ENCODE peak calls at places on chromosomes 11 and 22, in nine cellular contexts. One of them, this sample, is unnamed.

GRCh38 chr11:6362185-6362867 is 27.9 kb upstream of the SMPD1 start:
- DNase-seq in HepG2: no peak
- DNase-seq in fibroblast of villous mesenchyme: no peak
- DNase-seq in tibial artery: peak; percentile 91
- DNase-seq in ascending aorta: peak; percentile 96
- DNase-seq in cardiac fibroblast: no peak
- DNase-seq in coronary artery: peak; percentile 92
- DNase-seq in left ventricle myocardium inferior: peak; percentile 81
- DNase-seq in cardiac muscle cell: no peak
- DNase-seq in this sample: no peak

GRCh38 chr11:8361664-8362210 is 98.1 kb upstream of the LMO1 start:
- DNase-seq in fibroblast of villous mesenchyme: no peak
- DNase-seq in ascending aorta: no peak
- DNase-seq in tibial artery: no peak
- DNase-seq in HepG2: no peak
- DNase-seq in cardiac fibroblast: no peak
- DNase-seq in left ventricle myocardium inferior: no peak
- DNase-seq in coronary artery: no peak
- DNase-seq in cardiac muscle cell: no peak
- DNase-seq in this sample: no peak

GRCh38 chr11:2781413-2782274 is 81.8 kb upstream of the KCNQ1OT1 start:
- DNase-seq in cardiac muscle cell: no peak
- DNase-seq in coronary artery: peak; percentile 62
- DNase-seq in fibroblast of villous mesenchyme: peak; percentile 60
- DNase-seq in tibial artery: peak; percentile 40
- DNase-seq in ascending aorta: peak; percentile 58
- DNase-seq in left ventricle myocardium inferior: peak; percentile 7
- DNase-seq in cardiac fibroblast: no peak
- DNase-seq in HepG2: no peak
- DNase-seq in this sample: no peak

GRCh38 chr11:80163011-80163410 is 722.2 kb upstream of the TENM4 start:
- DNase-seq in coronary artery: no peak
- DNase-seq in fibroblast of villous mesenchyme: peak; percentile 31
- DNase-seq in left ventricle myocardium inferior: no peak
- DNase-seq in HepG2: no peak
- DNase-seq in ascending aorta: no peak
- DNase-seq in cardiac muscle cell: peak; percentile 54
- DNase-seq in tibial artery: no peak
- DNase-seq in cardiac fibroblast: peak; percentile 8
- DNase-seq in this sample: no peak

GRCh38 chr11:68976095-68976494 is 4.7 kb downstream of the MRGPRD start:
- DNase-seq in fibroblast of villous mesenchyme: no peak
- DNase-seq in cardiac fibroblast: no peak
- DNase-seq in left ventricle myocardium inferior: no peak
- DNase-seq in coronary artery: no peak
- DNase-seq in tibial artery: no peak
- DNase-seq in cardiac muscle cell: no peak
- DNase-seq in ascending aorta: peak; percentile 43
- DNase-seq in HepG2: no peak
- DNase-seq in this sample: no peak

GRCh38 chr11:131889146-131889577 is 518.7 kb downstream of the NTM start:
- DNase-seq in coronary artery: no peak
- DNase-seq in ascending aorta: no peak
- DNase-seq in cardiac muscle cell: peak; percentile 89
- DNase-seq in HepG2: no peak
- DNase-seq in fibroblast of villous mesenchyme: peak; percentile 81
- DNase-seq in left ventricle myocardium inferior: no peak
- DNase-seq in tibial artery: no peak
- DNase-seq in cardiac fibroblast: peak; percentile 94
- DNase-seq in this sample: no peak

GRCh38 chr11:34240150-34240494 is 117.7 kb downstream of the ABTB2 start:
- DNase-seq in tibial artery: no peak
- DNase-seq in coronary artery: peak; percentile 45
- DNase-seq in HepG2: no peak
- DNase-seq in cardiac fibroblast: no peak
- DNase-seq in fibroblast of villous mesenchyme: no peak
- DNase-seq in ascending aorta: no peak
- DNase-seq in left ventricle myocardium inferior: no peak
- DNase-seq in cardiac muscle cell: no peak
- DNase-seq in this sample: no peak

GRCh38 chr11:9574556-9574805 is 1.0 kb downstream of the WEE1 start:
- DNase-seq in tibial artery: peak; percentile 75
- DNase-seq in HepG2: no peak
- DNase-seq in left ventricle myocardium inferior: peak; percentile 29
- DNase-seq in cardiac fibroblast: peak; percentile 48
- DNase-seq in fibroblast of villous mesenchyme: peak; percentile 25
- DNase-seq in cardiac muscle cell: peak; percentile 55
- DNase-seq in ascending aorta: peak; percentile 70
- DNase-seq in coronary artery: no peak
- DNase-seq in this sample: no peak

GRCh38 chr11:58629857-58630256 is 7.4 kb downstream of the CNTF start:
- DNase-seq in cardiac muscle cell: peak; percentile 79
- DNase-seq in left ventricle myocardium inferior: no peak
- DNase-seq in coronary artery: no peak
- DNase-seq in tibial artery: no peak
- DNase-seq in HepG2: peak; percentile 60
- DNase-seq in cardiac fibroblast: peak; percentile 80
- DNase-seq in ascending aorta: no peak
- DNase-seq in fibroblast of villous mesenchyme: peak; percentile 73
- DNase-seq in this sample: no peak

GRCh38 chr22:46861968-46862367 is 99.5 kb downstream of the TBC1D22A start:
- DNase-seq in tibial artery: peak; percentile 32
- DNase-seq in cardiac muscle cell: no peak
- DNase-seq in HepG2: no peak
- DNase-seq in left ventricle myocardium inferior: no peak
- DNase-seq in fibroblast of villous mesenchyme: no peak
- DNase-seq in coronary artery: no peak
- DNase-seq in cardiac fibroblast: no peak
- DNase-seq in ascending aorta: no peak
- DNase-seq in this sample: no peak

GRCh38 chr11:16911186-16911585 is 103.0 kb downstream of the PLEKHA7 start:
- DNase-seq in fibroblast of villous mesenchyme: no peak
- DNase-seq in cardiac muscle cell: no peak
- DNase-seq in tibial artery: no peak
- DNase-seq in cardiac fibroblast: no peak
- DNase-seq in coronary artery: no peak
- DNase-seq in ascending aorta: no peak
- DNase-seq in left ventricle myocardium inferior: no peak
- DNase-seq in HepG2: no peak
- DNase-seq in this sample: no peak

GRCh38 chr22:41902932-41903421 is 11.9 kb downstream of the SHISA8 start:
- DNase-seq in tibial artery: no peak
- DNase-seq in cardiac fibroblast: no peak
- DNase-seq in cardiac muscle cell: no peak
- DNase-seq in HepG2: no peak
- DNase-seq in coronary artery: no peak
- DNase-seq in left ventricle myocardium inferior: peak; percentile 83
- DNase-seq in ascending aorta: no peak
- DNase-seq in fibroblast of villous mesenchyme: no peak
- DNase-seq in this sample: peak; percentile 89

GRCh38 chr11:72243173-72243566 is 806 bp downstream of the PHOX2A start:
- DNase-seq in cardiac fibroblast: no peak
- DNase-seq in HepG2: no peak
- DNase-seq in ascending aorta: no peak
- DNase-seq in cardiac muscle cell: no peak
- DNase-seq in left ventricle myocardium inferior: no peak
- DNase-seq in fibroblast of villous mesenchyme: no peak
- DNase-seq in tibial artery: no peak
- DNase-seq in coronary artery: no peak
- DNase-seq in this sample: no peak

GRCh38 chr11:15976433-15977045 is 379.8 kb downstream of the SOX6 start:
- DNase-seq in fibroblast of villous mesenchyme: no peak
- DNase-seq in ascending aorta: no peak
- DNase-seq in cardiac fibroblast: peak; percentile 70
- DNase-seq in tibial artery: no peak
- DNase-seq in cardiac muscle cell: peak; percentile 58
- DNase-seq in HepG2: no peak
- DNase-seq in left ventricle myocardium inferior: no peak
- DNase-seq in coronary artery: no peak
- DNase-seq in this sample: no peak

DNA sequence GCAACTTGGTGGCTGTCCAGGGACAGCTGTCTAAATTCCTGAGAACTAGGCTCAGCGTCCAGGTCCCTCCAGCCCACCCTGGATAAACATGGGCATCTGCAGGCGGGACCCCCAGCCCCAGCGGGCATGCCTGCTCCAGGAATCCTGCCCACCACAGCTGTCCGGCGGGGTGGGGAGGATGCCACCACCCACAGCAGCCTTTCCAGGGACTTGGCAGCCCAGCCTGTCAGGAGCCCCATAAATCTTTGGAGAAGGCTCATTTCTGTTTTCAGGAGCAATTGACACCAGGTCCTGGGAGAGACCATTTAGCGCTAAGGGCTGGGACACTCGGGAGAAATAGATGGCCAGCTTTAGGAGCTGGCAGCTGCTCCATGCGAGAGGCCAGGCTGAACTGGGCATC is 358.9 kb downstream of the CADM1 start:
- DNase-seq in HepG2: no peak
- DNase-seq in left ventricle myocardium inferior: no peak
- DNase-seq in coronary artery: no peak
- DNase-seq in tibial artery: no peak
- DNase-seq in fibroblast of villous mesenchyme: no peak
- DNase-seq in cardiac fibroblast: no peak
- DNase-seq in ascending aorta: no peak
- DNase-seq in cardiac muscle cell: no peak
- DNase-seq in this sample: no peak
- TF ChIP-seq CTCF in HepG2: no peak
- TF ChIP-seq CTCF in left ventricle myocardium inferior: no peak
- TF ChIP-seq CTCF in coronary artery: no peak
- TF ChIP-seq CTCF in tibial artery: no peak
- TF ChIP-seq CTCF in fibroblast of villous mesenchyme: no peak
- TF ChIP-seq CTCF in cardiac fibroblast: no peak
- TF ChIP-seq CTCF in ascending aorta: no peak
- TF ChIP-seq CTCF in cardiac muscle cell: no peak
- TF ChIP-seq CTCF in this sample: no peak

GRCh38 chr11:408154-409007 is 6.4 kb downstream of the SIGIRR start:
- DNase-seq in tibial artery: peak; percentile 63
- DNase-seq in fibroblast of villous mesenchyme: no peak
- DNase-seq in HepG2: no peak
- DNase-seq in cardiac muscle cell: no peak
- DNase-seq in coronary artery: no peak
- DNase-seq in cardiac fibroblast: no peak
- DNase-seq in ascending aorta: no peak
- DNase-seq in left ventricle myocardium inferior: no peak
- DNase-seq in this sample: no peak

GRCh38 chr11:406796-407650 is 7.8 kb downstream of the SIGIRR start:
- DNase-seq in cardiac muscle cell: peak; percentile 90
- DNase-seq in HepG2: no peak
- DNase-seq in tibial artery: peak; percentile 85
- DNase-seq in ascending aorta: peak; percentile 88
- DNase-seq in cardiac fibroblast: peak; percentile 78
- DNase-seq in left ventricle myocardium inferior: peak; percentile 83
- DNase-seq in fibroblast of villous mesenchyme: peak; percentile 87
- DNase-seq in coronary artery: no peak
- DNase-seq in this sample: no peak

GRCh38 chr11:405976-406795 is 8.6 kb downstream of the SIGIRR start:
- DNase-seq in left ventricle myocardium inferior: no peak
- DNase-seq in cardiac fibroblast: no peak
- DNase-seq in HepG2: no peak
- DNase-seq in fibroblast of villous mesenchyme: no peak
- DNase-seq in coronary artery: no peak
- DNase-seq in cardiac muscle cell: no peak
- DNase-seq in ascending aorta: no peak
- DNase-seq in tibial artery: peak; percentile 67
- DNase-seq in this sample: no peak

GRCh38 chr11:409008-409599 is 5.7 kb downstream of the SIGIRR start:
- DNase-seq in coronary artery: no peak
- DNase-seq in cardiac fibroblast: no peak
- DNase-seq in HepG2: no peak
- DNase-seq in tibial artery: peak; percentile 58
- DNase-seq in fibroblast of villous mesenchyme: no peak
- DNase-seq in ascending aorta: no peak
- DNase-seq in left ventricle myocardium inferior: no peak
- DNase-seq in cardiac muscle cell: no peak
- DNase-seq in this sample: no peak

DNA sequence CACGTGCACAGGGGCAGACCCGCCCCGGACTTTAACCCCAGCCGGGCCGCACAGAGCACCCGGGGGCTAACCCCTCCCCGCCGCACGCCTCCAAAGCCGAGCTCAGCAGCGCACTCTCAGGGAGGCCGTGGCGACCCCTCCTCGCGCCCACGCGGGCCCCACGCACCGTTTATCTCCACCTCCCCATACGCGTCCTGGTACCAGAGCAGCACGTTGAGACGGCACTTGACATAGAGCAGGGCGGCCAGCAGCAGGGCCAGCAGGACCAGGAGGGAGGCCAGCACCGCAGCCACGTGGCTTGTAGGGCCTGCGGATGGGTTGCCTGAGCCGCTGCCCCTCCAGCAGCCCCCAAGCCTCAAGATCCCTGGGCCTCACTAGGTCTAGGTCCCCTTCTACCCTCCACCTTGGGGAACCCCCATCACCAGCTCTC is 7.1 kb downstream of the SIGIRR start:
- DNase-seq in fibroblast of villous mesenchyme: no peak
- DNase-seq in left ventricle myocardium inferior: no peak
- DNase-seq in HepG2: no peak
- DNase-seq in cardiac muscle cell: no peak
- DNase-seq in ascending aorta: no peak
- DNase-seq in cardiac fibroblast: no peak
- DNase-seq in coronary artery: no peak
- DNase-seq in tibial artery: no peak
- DNase-seq in this sample: no peak
- H3K4me3 ChIP-seq in fibroblast of villous mesenchyme: no peak overlapping the region
- H3K4me3 ChIP-seq in left ventricle myocardium inferior: peak overlapping the region; percentile 81
- H3K4me3 ChIP-seq in HepG2: no peak overlapping the region
- H3K4me3 ChIP-seq in cardiac muscle cell: no peak overlapping the region
- H3K4me3 ChIP-seq in ascending aorta: no peak overlapping the region
- H3K4me3 ChIP-seq in cardiac fibroblast: no peak overlapping the region
- H3K4me3 ChIP-seq in coronary artery: peak overlapping the region; percentile 81
- H3K4me3 ChIP-seq in tibial artery: peak overlapping the region; percentile 66
- H3K4me3 ChIP-seq in this sample: no peak overlapping the region

GRCh38 chr22:19957445-19957844 is 15.8 kb upstream of the TXNRD2 start:
- DNase-seq in ascending aorta: no peak
- DNase-seq in cardiac fibroblast: no peak
- DNase-seq in tibial artery: no peak
- DNase-seq in fibroblast of villous mesenchyme: no peak
- DNase-seq in left ventricle myocardium inferior: peak; percentile 13
- DNase-seq in cardiac muscle cell: no peak
- DNase-seq in coronary artery: no peak
- DNase-seq in HepG2: no peak
- DNase-seq in this sample: no peak
- TF ChIP-seq CTCF in ascending aorta: no peak
- TF ChIP-seq CTCF in cardiac fibroblast: no peak
- TF ChIP-seq CTCF in tibial artery: no peak
- TF ChIP-seq CTCF in fibroblast of villous mesenchyme: no peak
- TF ChIP-seq CTCF in left ventricle myocardium inferior: no peak
- TF ChIP-seq CTCF in cardiac muscle cell: no peak
- TF ChIP-seq CTCF in coronary artery: no peak
- TF ChIP-seq CTCF in HepG2: peak; percentile 52
- TF ChIP-seq CTCF in this sample: peak; percentile 5

DNA sequence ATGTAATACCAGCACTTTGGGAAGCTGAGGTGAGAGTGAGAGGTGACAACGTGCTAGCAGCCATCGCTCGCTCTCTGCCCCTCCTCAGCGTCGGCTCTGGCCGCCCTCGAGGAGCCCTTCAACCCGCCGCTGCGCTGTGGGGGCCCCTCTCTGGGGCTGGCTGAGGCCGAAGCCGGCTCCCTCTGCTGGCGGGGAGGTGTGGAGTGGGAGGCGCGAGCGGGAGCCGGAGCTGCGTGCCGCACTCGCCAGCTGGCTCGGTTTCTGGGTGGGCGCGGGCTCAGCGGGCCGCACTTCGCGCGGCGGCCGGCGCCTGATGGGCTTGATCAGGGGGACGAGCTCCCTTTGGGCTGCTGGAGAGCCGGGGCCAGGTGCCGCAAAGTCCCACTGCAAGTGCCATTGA is 98.9 kb upstream of the UBASH3B start:
- DNase-seq in tibial artery: no peak
- DNase-seq in fibroblast of villous mesenchyme: no peak
- DNase-seq in cardiac fibroblast: no peak
- DNase-seq in left ventricle myocardium inferior: no peak
- DNase-seq in cardiac muscle cell: peak; percentile 43
- DNase-seq in HepG2: no peak
- DNase-seq in ascending aorta: no peak
- DNase-seq in coronary artery: no peak
- DNase-seq in this sample: no peak
- H3K4me3 ChIP-seq in tibial artery: no peak overlapping the region
- H3K4me3 ChIP-seq in fibroblast of villous mesenchyme: no peak overlapping the region
- H3K4me3 ChIP-seq in cardiac fibroblast: peak overlapping the region; percentile 21
- H3K4me3 ChIP-seq in left ventricle myocardium inferior: peak overlapping the region; percentile 43
- H3K4me3 ChIP-seq in cardiac muscle cell: no peak overlapping the region
- H3K4me3 ChIP-seq in HepG2: peak overlapping the region; percentile 62
- H3K4me3 ChIP-seq in ascending aorta: peak overlapping the region; percentile 28
- H3K4me3 ChIP-seq in coronary artery: peak overlapping the region; percentile 62
- H3K4me3 ChIP-seq in this sample: no peak overlapping the region